ENCODE peak calls at places on chromosome 18, in four cellular contexts. F, K, J and C are unnamed samples.

GRCh38 chr18:37578182-37578678 is 12.6 kb upstream of the CELF4 start:
- DNase-seq in K (no peak), F (no peak), J (no peak), C (no peak)

GRCh38 chr18:37124511-37124910 is 295.6 kb downstream of the KIAA1328 start:
- DNase-seq in K (no peak), F (no peak), J (no peak), C (no peak)

GRCh38 chr18:64332851-64333250 is 184.0 kb upstream of the LINC00305 start:
- DNase-seq in K (no peak), F (no peak), J (no peak), C (no peak)

GRCh38 chr18:79590191-79591039 is 89.2 kb upstream of the CTDP1 start:
- DNase-seq in K (no peak), J (peak), F (no peak), C (no peak)

GRCh38 chr18:32298289-32298688 is 108.5 kb downstream of the MEP1B start:
- DNase-seq in J (no peak), K (no peak), F (no peak), C (no peak)

GRCh38 chr18:58004317-58004716 is 39.7 kb upstream of the NEDD4L start:
- DNase-seq in J (no peak), F (no peak), K (no peak), C (no peak)

GRCh38 chr18:48031011-48031480 is 100.6 kb upstream of the SMAD2 start:
- DNase-seq in F (no peak), J (peak), K (peak), C (peak)

GRCh38 chr18:9017170-9017899 is 85.2 kb upstream of the NDUFV2 start:
- DNase-seq in J (peak), K (peak), F (peak), C (peak)

GRCh38 chr18:42781298-42781815 is 334.1 kb downstream of the RIT2 start:
- DNase-seq in F (no peak), J (no peak), K (no peak), C (no peak)

GRCh38 chr18:58580078-58580477 is 48.8 kb downstream of the ALPK2 start:
- DNase-seq in K (no peak), F (no peak), J (no peak), C (no peak)

GRCh38 chr18:52992041-52992440 is 652.0 kb downstream of the DCC start:
- DNase-seq in K (peak), F (no peak), J (no peak), C (peak)

GRCh38 chr18:76448262-76449109 is 46.6 kb downstream of the ZNF516 start:
- DNase-seq in F (no peak), J (peak), K (no peak), C (no peak)